ENCODE peak calls at places on chromosomes 7 and 10, in six cellular contexts. S is islet precursor cell; F is SHP77; U is lower leg skin; V is AG04450; D is stimulated activated naive CD8-positive, alpha-beta T cell treated with anti-CD3 and anti-CD28 coated beads, Interleukin-15, amount 100 ng/mL, for 72 hours. M is an unnamed sample.

GRCh38 chr7:96624954-96625353 is 84.7 kb downstream of the SEM1 start:
- DNase-seq in S (no peak), F (no peak), U (no peak), V (no peak), D (no peak), M (no peak)

GRCh38 chr7:26340476-26341018 is 48.9 kb downstream of the SNX10 start:
- DNase-seq in S (no peak), F (no peak), U (no peak), V (no peak), D (no peak), M (no peak)

GRCh38 chr10:4343091-4343490 is 482.9 kb upstream of the AKR1E2 start:
- DNase-seq in S (no peak), F (no peak), U (no peak), V (no peak), D (no peak), M (no peak)

GRCh38 chr7:112192236-112193154 is 13.7 kb downstream of the DOCK4 start:
- DNase-seq in S (no peak), F (no peak), U (no peak), V (no peak), D (no peak), M (no peak)

GRCh38 chr7:88500146-88500545 is 193.5 kb upstream of the STEAP4 start:
- DNase-seq in S (no peak), F (no peak), U (no peak), V (no peak), D (no peak), M (no peak)

GRCh38 chr7:105210721-105211205 is 178.0 kb downstream of the SRPK2 start:
- DNase-seq in S (no peak), F (no peak), U (no peak), V (no peak), D (no peak), M (peak)

GRCh38 chr10:70518695-70519094 is 40.1 kb downstream of the PALD1 start:
- DNase-seq in S (peak), F (no peak), U (no peak), V (no peak), D (no peak), M (no peak)

GRCh38 chr10:29731760-29732159 is 97.0 kb upstream of the SVIL start:
- DNase-seq in S (no peak), F (no peak), U (no peak), V (no peak), D (no peak), M (no peak)

GRCh38 chr10:29627201-29628105 is 7.3 kb downstream of the SVIL start:
- DNase-seq in S (no peak), F (no peak), U (peak), V (no peak), D (no peak), M (no peak)

GRCh38 chr7:46672861-46673260 is 751.8 kb upstream of the IGFBP3 start:
- DNase-seq in S (no peak), F (no peak), U (no peak), V (no peak), D (no peak), M (no peak)

GRCh38 chr7:129433823-129434171 is 435 bp upstream of the STRIP2 start:
- DNase-seq in S (no peak), F (no peak), U (no peak), V (no peak), D (no peak), M (no peak)

GRCh38 chr7:113918946-113919345 is at the start of gene PPP1R3A:
- DNase-seq in S (no peak), F (peak), U (no peak), V (no peak), D (no peak), M (no peak)

GRCh38 chr7:137820677-137821420 is 25.9 kb downstream of the DGKI start:
- DNase-seq in S (peak), F (no peak), U (peak), V (peak), D (no peak), M (no peak)

GRCh38 chr7:66627876-66628360 is 763 bp upstream of the KCTD7 start:
- DNase-seq in S (no peak), F (no peak), U (peak), V (no peak), D (peak), M (no peak)

GRCh38 chr7:101628522-101628921 is 574 bp downstream of the MYL10 start:
- DNase-seq in S (peak), F (no peak), U (no peak), V (no peak), D (no peak), M (no peak)

GRCh38 chr10:117503170-117503885 is 39.2 kb upstream of the EMX2 start:
- DNase-seq in S (peak), F (no peak), U (peak), V (no peak), D (no peak), M (no peak)

GRCh38 chr7:104980969-104981670 is 32.9 kb upstream of the KMT2E start:
- DNase-seq in S (no peak), F (peak), U (no peak), V (no peak), D (no peak), M (no peak)

GRCh38 chr7:157610671-157611295 is 274.0 kb downstream of the DNAJB6 start:
- DNase-seq in S (no peak), F (no peak), U (no peak), V (no peak), D (no peak), M (no peak)

GRCh38 chr7:107471292-107472070 is 1.6 kb downstream of the GPR22 start:
- DNase-seq in S (no peak), F (no peak), U (no peak), V (no peak), D (no peak), M (no peak)

GRCh38 chr10:22849077-22849810 is 78.6 kb upstream of the ARMC3 start:
- DNase-seq in S (peak), F (no peak), U (peak), V (no peak), D (no peak), M (no peak)

GRCh38 chr7:158821173-158822021 is 7.9 kb downstream of the ESYT2 start:
- DNase-seq in S (peak), F (no peak), U (no peak), V (no peak), D (peak), M (no peak)

GRCh38 chr7:10122573-10123100 is 851.0 kb upstream of the PHF14 start:
- DNase-seq in S (peak), F (peak), U (no peak), V (no peak), D (no peak), M (no peak)

GRCh38 chr7:156162451-156162850 is 350.2 kb upstream of the SHH start:
- DNase-seq in S (peak), F (no peak), U (no peak), V (no peak), D (no peak), M (no peak)

GRCh38 chr10:14659626-14660196 is 115.0 kb downstream of the FAM107B start:
- DNase-seq in S (no peak), F (no peak), U (no peak), V (no peak), D (peak), M (peak)

GRCh38 chr7:24916463-24917040 is 63.4 kb downstream of the OSBPL3 start:
- DNase-seq in S (no peak), F (no peak), U (no peak), V (no peak), D (no peak), M (no peak)

GRCh38 chr7:116439856-116440549 is 59.5 kb upstream of the CAV2 start:
- DNase-seq in S (no peak), F (no peak), U (no peak), V (no peak), D (no peak), M (no peak)

GRCh38 chr7:137583199-137583598 is 239.7 kb upstream of the PTN start:
- DNase-seq in S (no peak), F (no peak), U (no peak), V (no peak), D (no peak), M (no peak)

GRCh38 chr7:118114175-118114574 is 69.8 kb upstream of the LSM8 start:
- DNase-seq in S (no peak), F (no peak), U (no peak), V (no peak), D (no peak), M (no peak)

GRCh38 chr7:103637726-103638125 is 191.7 kb upstream of the SLC26A5 start:
- DNase-seq in S (no peak), F (no peak), U (no peak), V (no peak), D (no peak), M (no peak)

GRCh38 chr10:31602541-31603244 is 283.7 kb downstream of the ZEB1 start:
- DNase-seq in S (peak), F (peak), U (peak), V (no peak), D (no peak), M (no peak)

GRCh38 chr7:116509982-116510579 is 10.5 kb downstream of the CAV2 start:
- DNase-seq in S (no peak), F (no peak), U (no peak), V (no peak), D (no peak), M (no peak)

GRCh38 chr10:107740962-107741690 is 576.6 kb upstream of the SORCS1 start:
- DNase-seq in S (no peak), F (no peak), U (no peak), V (no peak), D (no peak), M (no peak)

GRCh38 chr10:101961591-101962498 is 94.1 kb downstream of the ARMH3 start:
- DNase-seq in S (no peak), F (no peak), U (no peak), V (no peak), D (no peak), M (no peak)

GRCh38 chr7:102119213-102119651 is 167.4 kb upstream of the SH2B2 start:
- DNase-seq in S (peak), F (no peak), U (no peak), V (no peak), D (no peak), M (no peak)